ENCODE peak calls at places on chromosomes 16 and 17, in six cellular contexts. J is transverse colon, X is body of pancreas, P is A549, T is GM12878, H is breast epithelium. S is an unnamed sample.

GRCh38 chr17:199806-200603 is 18.6 kb upstream of the DOC2B start:
- DNase-seq in T (no peak), J (no peak), H (no peak), X (peak), P (no peak), S (peak)

GRCh38 chr17:62797959-62798358 is 10.2 kb downstream of the MARCHF10 start:
- DNase-seq in J (no peak), T (no peak), P (no peak), H (no peak), X (no peak), S (no peak)

GRCh38 chr16:64278196-64278595 is 843.7 kb downstream of the CDH11 start:
- DNase-seq in J (no peak), X (no peak), T (no peak), H (no peak), P (no peak), S (no peak)

GRCh38 chr17:64277831-64278562 is 14.9 kb upstream of the TEX2 start:
- DNase-seq in H (no peak), J (no peak), X (no peak), P (no peak), T (no peak), S (no peak)

GRCh38 chr17:47987240-47987835 is 16.4 kb downstream of the CDK5RAP3 start:
- DNase-seq in X (no peak), P (no peak), J (no peak), T (no peak), H (no peak), S (peak)

GRCh38 chr17:32783602-32784001 is 93.3 kb downstream of the MYO1D start:
- DNase-seq in H (no peak), J (no peak), X (peak), T (peak), P (peak), S (no peak)

GRCh38 chr16:17395849-17396480 is 74.8 kb downstream of the XYLT1 start:
- DNase-seq in J (peak), X (peak), P (no peak), T (no peak), H (peak), S (no peak)

GRCh38 chr17:82692268-82692667 is 6.2 kb downstream of the RAB40B start:
- DNase-seq in H (no peak), T (no peak), J (no peak), X (no peak), P (no peak), S (peak)

GRCh38 chr16:19105891-19106624 is 7.7 kb upstream of the ITPRIPL2 start:
- DNase-seq in H (no peak), T (no peak), X (no peak), P (no peak), J (no peak), S (no peak)

GRCh38 chr17:77434136-77435114 is 293.7 kb downstream of the SEC14L1 start:
- DNase-seq in J (no peak), P (no peak), H (no peak), T (no peak), X (no peak), S (no peak)

GRCh38 chr17:1686086-1686485 is 1.4 kb upstream of the PRPF8 start:
- DNase-seq in J (no peak), P (no peak), T (no peak), H (no peak), X (no peak), S (no peak)

GRCh38 chr16:70746708-70747424 is 54.1 kb downstream of the VAC14 start:
- DNase-seq in T (no peak), P (peak), J (peak), H (peak), X (peak), S (peak)

GRCh38 chr17:44134752-44135568 is 6.8 kb upstream of the HROB start:
- DNase-seq in J (no peak), P (no peak), X (no peak), H (no peak), T (no peak), S (no peak)

GRCh38 chr17:76155988-76156661 is 15.1 kb upstream of the FOXJ1 start:
- DNase-seq in P (no peak), H (no peak), X (no peak), J (no peak), T (no peak), S (no peak)

GRCh38 chr16:50259334-50260205 is 6.8 kb upstream of the ADCY7 start:
- DNase-seq in P (no peak), T (no peak), X (peak), J (peak), H (no peak), S (peak)

GRCh38 chr16:19196871-19197270 is 28.8 kb downstream of the SYT17 start:
- DNase-seq in J (no peak), P (no peak), T (no peak), X (no peak), H (peak), S (no peak)

GRCh38 chr17:45077643-45078042 is 16.5 kb downstream of the NMT1 start:
- DNase-seq in X (no peak), P (no peak), H (no peak), J (no peak), T (peak), S (no peak)

GRCh38 chr16:13873835-13874438 is 46.0 kb upstream of the ERCC4 start:
- DNase-seq in T (no peak), X (no peak), H (no peak), P (peak), J (no peak), S (no peak)

GRCh38 chr17:67995568-67996191 is 589 bp downstream of the C17orf58 start:
- DNase-seq in J (peak), T (no peak), P (peak), X (no peak), H (no peak), S (no peak)

GRCh38 chr16:67865318-67865717 is 7.5 kb upstream of the EDC4 start:
- DNase-seq in T (no peak), J (peak), P (peak), H (no peak), X (peak), S (no peak)
- TF ChIP-seq CTCF in T (peak), J (peak), P (peak), H (no peak), X (peak), S (peak)

GRCh38 chr17:79570653-79571052 is 40.2 kb downstream of the RBFOX3 start:
- DNase-seq in J (no peak), P (no peak), H (no peak), T (no peak), X (no peak), S (no peak)
- TF ChIP-seq POLR2A in J (no peak), P (no peak), H (no peak), T (no peak), X (no peak), S (no peak)

GRCh38 chr16:3259829-3260228 is 3.4 kb upstream of the MEFV start:
- DNase-seq in H (no peak), X (no peak), P (no peak), J (no peak), T (no peak), S (no peak)
- H3K4me3 ChIP-seq in H (no peak), X (no peak), P (no peak), J (no peak), T (no peak), S (no peak)

GRCh38 chr16:55623640-55624039 is 32.1 kb upstream of the SLC6A2 start:
- DNase-seq in T (no peak), J (no peak), P (no peak), X (no peak), H (no peak), S (no peak)
- TF ChIP-seq CTCF in T (no peak), J (no peak), P (no peak), X (no peak), H (no peak), S (no peak)

S was measured in heart left ventricle.